ENCODE peak calls at places on chromosomes 2 and 18, in seven cellular contexts. One of them, this sample, is unnamed.

GRCh38 chr2:66521459-66521858 is 86.5 kb downstream of the MEIS1 start:
- DNase-seq in AG09309: no peak
- DNase-seq in cardiac muscle cell: no peak
- DNase-seq in K562: no peak
- DNase-seq in sigmoid colon: no peak
- DNase-seq in upper lobe of right lung: no peak
- DNase-seq in cardiac fibroblast: no peak
- DNase-seq in this sample: no peak

GRCh38 chr2:61178603-61179545 is 16.9 kb downstream of the C2orf74 start:
- DNase-seq in K562: no peak
- DNase-seq in cardiac muscle cell: peak; percentile 42
- DNase-seq in cardiac fibroblast: peak; percentile 16
- DNase-seq in AG09309: no peak
- DNase-seq in sigmoid colon: no peak
- DNase-seq in upper lobe of right lung: peak; percentile 68
- DNase-seq in this sample: no peak

GRCh38 chr2:47272031-47272864 is 117.1 kb upstream of the STPG4 start:
- DNase-seq in K562: peak; percentile 94
- DNase-seq in cardiac muscle cell: peak; percentile 70
- DNase-seq in upper lobe of right lung: peak; percentile 90
- DNase-seq in AG09309: no peak
- DNase-seq in cardiac fibroblast: peak; percentile 60
- DNase-seq in sigmoid colon: peak; percentile 77
- DNase-seq in this sample: no peak

GRCh38 chr2:39061280-39061679 is 59.6 kb downstream of the SOS1 start:
- DNase-seq in cardiac fibroblast: no peak
- DNase-seq in K562: no peak
- DNase-seq in upper lobe of right lung: no peak
- DNase-seq in cardiac muscle cell: no peak
- DNase-seq in AG09309: no peak
- DNase-seq in sigmoid colon: no peak
- DNase-seq in this sample: no peak

GRCh38 chr2:153474407-153474806 is 4.2 kb downstream of the RPRM start:
- DNase-seq in K562: no peak
- DNase-seq in sigmoid colon: no peak
- DNase-seq in cardiac fibroblast: no peak
- DNase-seq in upper lobe of right lung: no peak
- DNase-seq in AG09309: no peak
- DNase-seq in cardiac muscle cell: no peak
- DNase-seq in this sample: no peak

GRCh38 chr2:101983928-101984327 is 7.8 kb upstream of the IL1R2 start:
- DNase-seq in K562: no peak
- DNase-seq in AG09309: no peak
- DNase-seq in upper lobe of right lung: no peak
- DNase-seq in sigmoid colon: no peak
- DNase-seq in cardiac muscle cell: no peak
- DNase-seq in cardiac fibroblast: peak; percentile 32
- DNase-seq in this sample: no peak

GRCh38 chr2:202035089-202035940 is 1.7 kb downstream of the FZD7 start:
- DNase-seq in AG09309: peak; percentile 50
- DNase-seq in cardiac fibroblast: peak; percentile 68
- DNase-seq in cardiac muscle cell: peak; percentile 71
- DNase-seq in sigmoid colon: peak; percentile 91
- DNase-seq in upper lobe of right lung: peak; percentile 72
- DNase-seq in K562: no peak
- DNase-seq in this sample: no peak

GRCh38 chr2:128639693-128640092 is 321.0 kb upstream of the HS6ST1 start:
- DNase-seq in cardiac fibroblast: no peak
- DNase-seq in AG09309: no peak
- DNase-seq in upper lobe of right lung: peak; percentile 27
- DNase-seq in K562: no peak
- DNase-seq in cardiac muscle cell: no peak
- DNase-seq in sigmoid colon: peak; percentile 46
- DNase-seq in this sample: no peak

GRCh38 chr2:88753833-88754584 is 62.5 kb downstream of the RPIA start:
- DNase-seq in cardiac muscle cell: peak; percentile 33
- DNase-seq in sigmoid colon: no peak
- DNase-seq in K562: no peak
- DNase-seq in cardiac fibroblast: no peak
- DNase-seq in AG09309: no peak
- DNase-seq in upper lobe of right lung: no peak
- DNase-seq in this sample: no peak

GRCh38 chr2:18745431-18746272 is 156.3 kb upstream of the NT5C1B start:
- DNase-seq in cardiac muscle cell: no peak
- DNase-seq in upper lobe of right lung: no peak
- DNase-seq in sigmoid colon: no peak
- DNase-seq in cardiac fibroblast: no peak
- DNase-seq in K562: no peak
- DNase-seq in AG09309: no peak
- DNase-seq in this sample: no peak
- H3K4me3 ChIP-seq in cardiac muscle cell: no peak overlapping the region
- H3K4me3 ChIP-seq in upper lobe of right lung: no peak overlapping the region
- H3K4me3 ChIP-seq in sigmoid colon: no peak overlapping the region
- H3K4me3 ChIP-seq in cardiac fibroblast: no peak overlapping the region
- H3K4me3 ChIP-seq in K562: no peak overlapping the region
- H3K4me3 ChIP-seq in AG09309: no peak overlapping the region
- H3K4me3 ChIP-seq in this sample: no peak overlapping the region

DNA sequence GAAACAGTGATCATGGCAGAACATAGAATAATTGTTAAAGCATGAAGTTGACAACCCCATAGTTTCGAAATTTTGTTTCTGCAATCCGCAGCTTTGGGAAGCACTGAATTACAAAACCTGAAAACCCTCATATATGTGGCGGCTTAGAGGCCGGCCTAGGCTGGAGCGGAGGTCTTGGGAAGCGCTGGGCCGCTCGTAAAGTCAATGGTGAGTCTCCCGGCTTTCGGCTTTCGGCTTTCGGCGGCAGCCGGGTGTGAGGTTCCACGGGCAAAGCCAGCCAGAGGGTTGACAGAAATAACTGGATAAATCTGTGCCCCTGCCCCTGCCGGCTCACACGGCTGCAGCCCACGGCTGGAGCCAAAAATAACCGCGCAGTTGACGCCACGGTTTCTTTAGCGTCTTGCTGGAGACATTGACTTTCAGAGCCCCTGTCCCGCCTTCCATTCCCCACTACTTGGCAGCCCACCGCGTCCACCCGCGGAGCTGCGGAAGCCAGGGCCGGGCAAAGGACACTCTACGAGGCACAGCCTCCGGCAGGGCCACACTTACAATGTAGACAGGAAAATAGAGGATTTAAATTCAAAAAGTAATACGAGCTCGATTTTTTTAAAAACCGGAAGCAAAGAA is 28.5 kb upstream of the ATP6V1B1 start:
- DNase-seq in upper lobe of right lung: no peak
- DNase-seq in cardiac fibroblast: peak; percentile 8
- DNase-seq in cardiac muscle cell: peak; percentile 35
- DNase-seq in sigmoid colon: no peak
- DNase-seq in K562: no peak
- DNase-seq in AG09309: peak; percentile 18
- DNase-seq in this sample: no peak
- H3K4me3 ChIP-seq in upper lobe of right lung: peak overlapping the region; percentile 29
- H3K4me3 ChIP-seq in cardiac fibroblast: peak overlapping the region; percentile 16
- H3K4me3 ChIP-seq in cardiac muscle cell: peak overlapping the region; percentile 9
- H3K4me3 ChIP-seq in sigmoid colon: peak overlapping the region; percentile 15
- H3K4me3 ChIP-seq in K562: no peak overlapping the region
- H3K4me3 ChIP-seq in AG09309: peak overlapping the region; percentile 52
- H3K4me3 ChIP-seq in this sample: peak overlapping the region; percentile 18

DNA sequence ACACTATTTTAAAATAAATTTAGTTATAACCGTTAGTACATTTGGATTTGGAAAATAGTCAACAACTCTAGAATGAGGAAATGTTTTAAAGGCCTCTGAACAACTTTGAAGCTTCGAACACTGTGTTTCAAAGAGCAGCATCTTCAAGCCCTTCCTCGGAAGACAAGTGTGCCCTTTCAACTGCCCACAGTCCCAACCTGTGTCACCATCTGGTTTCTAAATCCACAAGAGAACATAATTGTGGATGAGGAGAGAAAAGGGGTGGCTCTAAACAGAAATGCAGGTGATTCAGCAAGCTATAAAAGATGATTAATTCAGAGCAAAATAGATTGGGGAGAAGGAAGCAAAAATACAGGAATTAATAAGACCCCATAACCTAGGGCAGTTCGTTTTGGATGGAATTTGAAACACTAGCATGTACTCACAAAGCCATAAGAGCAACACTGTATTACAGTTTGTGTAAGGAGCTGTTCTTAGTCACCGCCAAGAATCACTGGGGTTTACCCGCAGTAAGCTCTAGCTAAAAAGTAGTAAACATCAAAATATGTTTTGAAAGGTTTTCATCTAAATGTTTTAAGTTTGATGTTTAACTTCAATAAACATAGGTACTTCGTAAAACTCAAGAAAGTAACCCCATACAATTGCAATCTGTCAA is 160.7 kb downstream of the EIPR1 start:
- DNase-seq in cardiac muscle cell: no peak
- DNase-seq in cardiac fibroblast: no peak
- DNase-seq in AG09309: no peak
- DNase-seq in upper lobe of right lung: no peak
- DNase-seq in K562: no peak
- DNase-seq in sigmoid colon: no peak
- DNase-seq in this sample: no peak
- H3K4me3 ChIP-seq in cardiac muscle cell: no peak overlapping the region
- H3K4me3 ChIP-seq in cardiac fibroblast: no peak overlapping the region
- H3K4me3 ChIP-seq in AG09309: no peak overlapping the region
- H3K4me3 ChIP-seq in upper lobe of right lung: no peak overlapping the region
- H3K4me3 ChIP-seq in K562: no peak overlapping the region
- H3K4me3 ChIP-seq in sigmoid colon: no peak overlapping the region
- H3K4me3 ChIP-seq in this sample: no peak overlapping the region

GRCh38 chr18:78813898-78814297 is 165.7 kb upstream of the SALL3 start:
- DNase-seq in K562: no peak
- DNase-seq in AG09309: no peak
- DNase-seq in sigmoid colon: no peak
- DNase-seq in cardiac muscle cell: no peak
- DNase-seq in cardiac fibroblast: no peak
- DNase-seq in upper lobe of right lung: no peak
- DNase-seq in this sample: no peak
- H3K4me3 ChIP-seq in K562: no peak overlapping the region
- H3K4me3 ChIP-seq in AG09309: no peak overlapping the region
- H3K4me3 ChIP-seq in sigmoid colon: no peak overlapping the region
- H3K4me3 ChIP-seq in cardiac muscle cell: no peak overlapping the region
- H3K4me3 ChIP-seq in cardiac fibroblast: no peak overlapping the region
- H3K4me3 ChIP-seq in upper lobe of right lung: no peak overlapping the region
- H3K4me3 ChIP-seq in this sample: no peak overlapping the region

GRCh38 chr2:172181840-172182239 is 79.1 kb upstream of the DLX2 start:
- DNase-seq in upper lobe of right lung: no peak
- DNase-seq in AG09309: no peak
- DNase-seq in sigmoid colon: no peak
- DNase-seq in K562: no peak
- DNase-seq in cardiac fibroblast: peak; percentile 11
- DNase-seq in cardiac muscle cell: peak; percentile 22
- DNase-seq in this sample: no peak
- H3K4me3 ChIP-seq in upper lobe of right lung: no peak overlapping the region
- H3K4me3 ChIP-seq in AG09309: no peak overlapping the region
- H3K4me3 ChIP-seq in sigmoid colon: no peak overlapping the region
- H3K4me3 ChIP-seq in K562: no peak overlapping the region
- H3K4me3 ChIP-seq in cardiac fibroblast: no peak overlapping the region
- H3K4me3 ChIP-seq in cardiac muscle cell: no peak overlapping the region
- H3K4me3 ChIP-seq in this sample: no peak overlapping the region

DNA sequence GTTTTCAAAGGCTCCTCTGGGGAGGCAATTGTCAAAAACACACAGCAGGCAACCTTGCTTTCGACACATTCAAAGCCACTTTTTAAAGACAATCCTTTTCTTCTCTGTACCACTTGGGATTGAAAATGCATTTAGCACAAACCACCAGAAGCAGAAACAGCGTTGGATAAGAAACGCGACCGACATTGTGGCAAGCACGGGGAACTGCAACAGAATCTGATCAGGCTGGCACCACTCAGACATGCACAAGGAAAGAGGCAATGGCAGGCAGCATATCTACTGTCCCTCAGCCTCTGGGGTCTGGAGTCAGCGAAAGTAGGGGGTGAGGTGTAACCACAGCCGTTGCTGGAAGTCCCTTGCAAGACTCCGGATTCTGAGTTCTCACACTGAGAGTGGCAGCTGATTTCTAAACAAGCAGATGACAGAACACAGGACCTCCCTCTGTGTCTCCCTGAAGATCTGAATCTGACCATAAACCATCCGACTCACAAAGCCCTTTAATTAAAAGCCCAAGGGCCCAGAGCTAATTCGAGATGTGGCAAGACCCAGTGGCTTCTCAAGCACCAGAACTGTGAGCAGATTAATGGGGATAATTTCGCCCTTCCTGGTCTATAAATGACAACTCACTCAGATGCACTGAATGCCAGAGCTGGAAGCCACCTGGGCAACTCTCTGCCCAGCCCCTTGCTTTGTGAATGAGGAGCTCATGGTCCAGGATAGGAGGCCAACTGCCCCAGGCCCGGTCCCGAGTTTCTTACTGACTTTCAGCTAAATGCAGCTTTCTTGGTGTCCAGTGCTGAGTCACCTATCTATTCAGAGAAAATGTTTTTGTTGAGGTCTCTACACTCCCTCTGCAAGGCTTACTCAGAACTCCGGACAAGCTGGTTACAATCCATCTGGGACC is 29.6 kb downstream of the CYRIA start:
- DNase-seq in upper lobe of right lung: no peak
- DNase-seq in cardiac muscle cell: peak; percentile 30
- DNase-seq in AG09309: no peak
- DNase-seq in sigmoid colon: no peak
- DNase-seq in K562: peak; percentile 56
- DNase-seq in cardiac fibroblast: no peak
- DNase-seq in this sample: no peak
- H3K4me3 ChIP-seq in upper lobe of right lung: no peak overlapping the region
- H3K4me3 ChIP-seq in cardiac muscle cell: no peak overlapping the region
- H3K4me3 ChIP-seq in AG09309: no peak overlapping the region
- H3K4me3 ChIP-seq in sigmoid colon: no peak overlapping the region
- H3K4me3 ChIP-seq in K562: peak overlapping the region; percentile 8
- H3K4me3 ChIP-seq in cardiac fibroblast: no peak overlapping the region
- H3K4me3 ChIP-seq in this sample: no peak overlapping the region

DNA sequence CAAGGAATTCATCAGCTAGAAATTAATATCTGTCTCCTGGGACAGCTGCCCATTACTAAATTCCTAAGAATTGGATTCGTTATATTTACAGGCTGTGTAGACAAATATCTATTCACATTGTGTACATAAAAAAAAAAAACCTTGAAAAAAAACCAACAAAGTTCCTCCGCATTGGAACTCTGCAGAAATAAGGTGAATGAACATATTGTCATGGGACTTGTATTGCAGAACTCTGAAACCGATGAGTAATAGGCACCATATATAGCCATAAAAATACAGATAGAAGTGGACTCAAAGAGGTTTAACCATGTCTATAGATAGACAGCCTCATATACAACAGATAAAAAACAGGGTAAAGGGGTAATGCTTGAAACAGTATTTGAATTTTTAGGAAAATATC is 909.9 kb upstream of the CHAC2 start:
- DNase-seq in K562: no peak
- DNase-seq in sigmoid colon: no peak
- DNase-seq in cardiac fibroblast: no peak
- DNase-seq in AG09309: no peak
- DNase-seq in cardiac muscle cell: no peak
- DNase-seq in upper lobe of right lung: no peak
- DNase-seq in this sample: no peak
- H3K4me3 ChIP-seq in K562: no peak overlapping the region
- H3K4me3 ChIP-seq in sigmoid colon: no peak overlapping the region
- H3K4me3 ChIP-seq in cardiac fibroblast: no peak overlapping the region
- H3K4me3 ChIP-seq in AG09309: no peak overlapping the region
- H3K4me3 ChIP-seq in cardiac muscle cell: no peak overlapping the region
- H3K4me3 ChIP-seq in upper lobe of right lung: no peak overlapping the region
- H3K4me3 ChIP-seq in this sample: no peak overlapping the region

This sample was measured in HFF-Myc.